ENCODE peak calls at places on chromosomes 7 and 10, in eight cellular contexts. Z is HepG2; R is mucosa of descending colon; O is activated naive CD8-positive, alpha-beta T cell treated with anti-CD3 and anti-CD28 coated beads, Interleukin-2, amount 10 ng/mL, durations not matched to agents 7 days and 5 days; C is activated CD8-positive, alpha-beta memory T cell treated with anti-CD3 and anti-CD28 coated beads, Interleukin-2, amount 10 ng/mL, durations not matched to agents 7 days and 5 days; J is T-helper 17 cell; V is SK-N-SH treated with all-trans-retinoic acid at 6 μM for 48 hours; M is right cardiac atrium. I is an unnamed sample.

GRCh38 chr10:60148266-60148840 is 241.3 kb downstream of the ANK3 start:
- ATAC-seq in C (no peak), R (peak), Z (no peak), M (no peak), V (peak), J (no peak), O (no peak), I (peak)

GRCh38 chr7:99499356-99499712 is 747 bp downstream of the ZNF394 start:
- ATAC-seq in M (no peak), R (peak), V (peak), Z (peak), O (peak), J (peak), C (peak), I (peak)

GRCh38 chr7:36175872-36176271 is 22.8 kb downstream of the EEPD1 start:
- ATAC-seq in R (peak), C (no peak), J (peak), M (peak), V (no peak), O (no peak), Z (no peak), I (no peak)

GRCh38 chr10:48727866-48728265 is 43.2 kb downstream of the WDFY4 start:
- ATAC-seq in C (no peak), M (no peak), R (no peak), Z (no peak), J (no peak), V (no peak), O (no peak), I (no peak)

GRCh38 chr10:24718031-24718855 is 5.4 kb downstream of the ARHGAP21 start:
- ATAC-seq in Z (peak), V (peak), O (no peak), C (no peak), R (no peak), M (no peak), J (no peak), I (no peak)

GRCh38 chr10:86538547-86538946 is 17.0 kb upstream of the WAPL start:
- ATAC-seq in M (no peak), J (no peak), R (no peak), O (no peak), Z (no peak), V (no peak), C (no peak), I (no peak)

GRCh38 chr7:38294926-38295325 is 21.5 kb upstream of the TARP start:
- ATAC-seq in M (no peak), Z (no peak), R (no peak), C (no peak), O (no peak), V (no peak), J (no peak), I (no peak)

GRCh38 chr7:37504791-37505190 is 56.1 kb upstream of the ELMO1 start:
- ATAC-seq in C (no peak), M (no peak), Z (no peak), R (no peak), O (no peak), J (no peak), V (no peak), I (no peak)

GRCh38 chr7:19405546-19405945 is 260.3 kb upstream of the FERD3L start:
- ATAC-seq in M (peak), J (no peak), V (peak), O (no peak), C (no peak), Z (no peak), R (no peak), I (no peak)

GRCh38 chr7:22202141-22202540 is 154.8 kb downstream of the RAPGEF5 start:
- ATAC-seq in C (no peak), J (no peak), O (no peak), Z (no peak), V (no peak), M (no peak), R (peak), I (no peak)

GRCh38 chr10:949446-949845 is 17.9 kb upstream of the LARP4B start:
- ATAC-seq in V (no peak), O (no peak), C (no peak), J (no peak), R (no peak), M (no peak), Z (no peak), I (no peak)

GRCh38 chr10:80473692-80474596 is 19.8 kb downstream of the TSPAN14 start:
- ATAC-seq in V (peak), O (no peak), R (no peak), C (no peak), M (no peak), J (no peak), Z (no peak), I (no peak)

GRCh38 chr10:110833234-110833940 is 38.3 kb upstream of the PDCD4 start:
- ATAC-seq in M (no peak), O (no peak), V (no peak), Z (peak), R (no peak), J (no peak), C (no peak), I (peak)

GRCh38 chr10:86329093-86329710 is 37.4 kb downstream of the GRID1 start:
- ATAC-seq in R (no peak), Z (peak), C (no peak), O (no peak), J (no peak), V (no peak), M (no peak), I (no peak)

GRCh38 chr10:77501846-77502251 is 135.8 kb downstream of the KCNMA1 start:
- ATAC-seq in M (no peak), O (no peak), Z (no peak), J (no peak), R (no peak), V (no peak), C (no peak), I (no peak)

GRCh38 chr10:77981281-77981680 is 48.0 kb downstream of the POLR3A start:
- ATAC-seq in V (no peak), C (no peak), Z (no peak), M (no peak), R (no peak), O (no peak), J (no peak), I (no peak)

GRCh38 chr7:28236560-28236959 is 56.0 kb upstream of the JAZF1 start:
- ATAC-seq in J (no peak), V (no peak), O (no peak), C (no peak), R (no peak), Z (no peak), M (no peak), I (no peak)